ENCODE peak calls at places on chromosomes 1 and 21, in five cellular contexts. S is right lobe of liver, I is K562, K is heart left ventricle, D is NB4. C is an unnamed sample.

GRCh38 chr1:9239622-9240401 is 5.2 kb downstream of the H6PD start:
- DNase-seq in S (peak; percentile 75), I (no peak), K (peak; percentile 77), D (peak; percentile 93), C (peak; percentile 45)

GRCh38 chr21:44785620-44786344 is 15.8 kb downstream of the UBE2G2 start:
- DNase-seq in S (no peak), I (no peak), K (no peak), D (no peak), C (no peak)

GRCh38 chr1:161307230-161307768 is 2.5 kb downstream of the MPZ start:
- DNase-seq in S (no peak), I (peak; percentile 77), K (no peak), D (peak; percentile 94), C (no peak)

GRCh38 chr1:78325293-78325692 is 165.5 kb upstream of the PTGFR start:
- DNase-seq in S (no peak), I (no peak), K (no peak), D (no peak), C (no peak)

GRCh38 chr1:58283380-58284338 is 262.9 kb downstream of the OMA1 start:
- DNase-seq in S (no peak), I (no peak), K (no peak), D (no peak), C (no peak)

GRCh38 chr1:118902299-118903270 is 85.6 kb downstream of the TBX15 start:
- DNase-seq in S (no peak), I (no peak), K (no peak), D (no peak), C (no peak)

GRCh38 chr21:26136686-26137085 is 33.9 kb downstream of the APP start:
- DNase-seq in S (no peak), I (no peak), K (no peak), D (no peak), C (no peak)

GRCh38 chr21:45074048-45074817 is at the start of gene ADARB1:
- DNase-seq in S (peak; percentile 73), I (peak; percentile 96), K (peak; percentile 68), D (peak; percentile 70), C (peak; percentile 88)

GRCh38 chr1:220776725-220777326 is 9.9 kb upstream of the MTARC1 start:
- DNase-seq in S (peak; percentile 90), I (peak; percentile 86), K (peak; percentile 78), D (peak; percentile 73), C (peak; percentile 96)

GRCh38 chr1:154962238-154962678 is 676 bp upstream of the PYGO2 start:
- DNase-seq in S (peak; percentile 53), I (peak; percentile 56), K (peak; percentile 34), D (peak; percentile 66), C (no peak)

GRCh38 chr1:197285526-197286217 is 17.6 kb downstream of the CRB1 start:
- DNase-seq in S (no peak), I (no peak), K (no peak), D (no peak), C (no peak)

GRCh38 chr1:63891211-63891610 is 117.4 kb downstream of the ROR1 start:
- DNase-seq in S (no peak), I (no peak), K (no peak), D (no peak), C (no peak)

DNA sequence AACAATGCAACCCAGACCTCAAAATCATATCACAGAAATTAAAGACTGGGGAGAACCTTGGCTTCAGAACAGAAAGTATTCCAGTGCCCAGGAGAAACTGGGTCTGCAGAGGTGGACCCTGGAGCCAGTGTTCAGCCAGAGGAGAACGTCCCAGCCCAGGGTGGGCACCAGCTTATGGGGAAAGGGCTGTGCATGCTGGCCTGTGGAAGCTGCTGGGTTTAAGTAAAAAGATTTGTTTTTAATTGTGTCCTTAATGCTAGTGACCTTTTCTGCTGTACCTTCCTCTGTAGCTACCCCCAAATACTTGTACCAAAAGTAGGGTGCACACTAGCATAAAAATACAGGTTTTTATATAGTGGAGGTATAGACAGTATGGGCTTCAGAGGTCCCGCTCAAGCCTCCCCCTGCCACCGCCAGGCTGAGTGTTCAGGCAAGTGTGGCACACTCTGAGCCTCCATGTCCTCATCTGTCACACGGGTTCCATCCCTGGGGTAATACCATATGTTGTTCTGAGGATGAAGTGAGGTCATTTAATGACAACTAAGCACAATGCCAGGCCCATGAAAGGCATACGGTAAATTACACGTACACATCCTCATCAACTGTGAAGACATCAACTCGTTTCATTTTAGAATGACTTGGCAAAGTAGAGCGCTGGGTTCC is 47.0 kb downstream of the SLC37A1 start:
- DNase-seq in S (no peak), I (no peak), K (no peak), D (no peak), C (no peak)
- TF ChIP-seq POLR2A in S (no peak), I (no peak), K (no peak), D (no peak), C (no peak)

GRCh38 chr1:226123212-226123560 is 60.7 kb downstream of the H3-3A start:
- DNase-seq in S (no peak), I (peak; percentile 16), K (no peak), D (no peak), C (no peak)

GRCh38 chr1:226126824-226127591 is 59.5 kb downstream of the ACBD3 start:
- DNase-seq in S (no peak), I (no peak), K (no peak), D (no peak), C (no peak)

GRCh38 chr1:226123591-226124471 is 61.3 kb downstream of the H3-3A start:
- DNase-seq in S (peak; percentile 62), I (peak; percentile 26), K (no peak), D (no peak), C (peak; percentile 77)

GRCh38 chr1:226125831-226126230 is 60.7 kb downstream of the ACBD3 start:
- DNase-seq in S (no peak), I (no peak), K (no peak), D (peak; percentile 40), C (no peak)

GRCh38 chr1:226125097-226125630 is 61.4 kb downstream of the ACBD3 start:
- DNase-seq in S (peak; percentile 86), I (peak; percentile 89), K (peak; percentile 80), D (peak; percentile 84), C (peak; percentile 97)
- TF ChIP-seq CTCF in S (peak; percentile 90), I (peak; percentile 98), K (peak; percentile 97), D (peak; percentile 94), C (no peak)

DNA sequence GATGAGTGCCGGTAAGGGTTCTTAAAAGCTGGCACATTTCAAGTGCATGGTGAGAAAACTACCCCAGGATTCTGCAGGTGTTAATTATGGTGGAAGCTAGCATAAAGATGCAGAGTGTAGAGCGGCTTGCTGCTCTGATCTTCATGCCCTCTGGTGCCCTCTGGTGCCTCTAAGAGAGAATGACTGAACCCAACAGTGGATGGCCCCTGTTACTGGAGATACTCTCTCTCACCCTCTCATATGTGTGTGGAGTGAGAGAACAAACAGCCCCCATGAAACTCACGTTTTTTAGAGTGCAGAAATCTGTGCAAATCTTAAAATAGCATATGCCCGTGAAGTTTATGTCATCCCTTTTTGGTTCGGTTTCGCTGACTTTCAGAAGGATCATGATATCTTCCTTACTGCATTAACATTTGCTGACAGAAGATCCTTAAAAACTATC is 90.0 kb downstream of the GRIK1 start:
- DNase-seq in S (peak; percentile 26), I (peak; percentile 74), K (peak; percentile 34), D (peak; percentile 62), C (peak; percentile 27)
- TF ChIP-seq POLR2A in S (no peak), I (no peak), K (no peak), D (no peak), C (no peak)

DNA sequence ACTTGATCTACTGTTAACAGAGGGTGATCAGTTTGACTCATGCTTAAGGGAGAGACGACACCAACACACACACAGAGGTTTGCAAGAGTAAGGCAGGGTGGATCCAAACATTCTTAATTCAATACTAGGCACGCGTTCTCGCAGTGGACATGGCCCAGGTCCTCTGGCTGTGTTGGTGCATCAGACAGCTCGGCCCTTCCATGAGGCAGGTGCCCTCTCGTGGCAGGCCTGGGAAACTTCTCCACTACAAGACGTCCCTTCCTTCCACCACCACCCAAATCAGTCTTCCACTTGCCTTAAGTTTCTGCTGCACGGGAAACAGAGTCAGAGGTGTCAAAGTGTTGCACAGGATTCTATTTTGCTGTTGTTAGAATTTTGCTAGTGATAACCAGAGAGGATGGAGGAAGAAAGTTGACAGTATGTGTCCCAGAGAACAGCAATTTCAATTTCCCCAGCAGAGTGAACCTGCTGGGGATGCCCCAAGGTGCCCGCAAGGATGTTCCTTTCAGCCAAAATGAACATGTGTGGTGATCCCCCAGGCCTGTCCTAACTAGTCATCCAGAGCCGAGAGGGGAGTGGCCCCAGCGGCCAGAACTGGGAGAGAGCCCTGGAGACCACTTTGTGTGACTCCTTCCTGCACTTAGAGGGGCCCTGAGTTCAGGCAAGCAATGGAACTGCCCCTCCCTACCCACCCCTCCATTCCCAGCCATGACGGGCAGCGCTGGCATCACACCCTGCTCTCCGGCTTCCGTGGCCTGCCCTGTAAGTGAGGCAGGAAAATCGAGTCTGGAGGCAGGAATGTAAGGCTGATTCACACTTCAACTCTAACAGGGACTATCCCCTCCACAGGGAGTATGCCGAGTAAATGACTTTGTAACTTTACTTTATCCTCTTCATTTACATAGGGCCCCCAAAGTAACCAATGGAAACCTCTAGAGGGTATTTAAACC is 34.8 kb downstream of the MX1 start:
- DNase-seq in S (peak; percentile 81), I (peak; percentile 60), K (peak; percentile 81), D (peak; percentile 68), C (peak; percentile 76)
- TF ChIP-seq CTCF in S (peak; percentile 82), I (peak; percentile 69), K (peak; percentile 79), D (peak; percentile 89), C (no peak)

GRCh38 chr1:44210595-44210994 is 2.7 kb upstream of the DMAP1 start:
- DNase-seq in S (no peak), I (no peak), K (no peak), D (no peak), C (no peak)

GRCh38 chr1:44218503-44219300 is 5.4 kb downstream of the DMAP1 start:
- DNase-seq in S (no peak), I (peak; percentile 4), K (no peak), D (no peak), C (no peak)

GRCh38 chr1:44212355-44213221 is 683 bp upstream of the DMAP1 start:
- DNase-seq in S (no peak), I (no peak), K (no peak), D (peak; percentile 16), C (no peak)

GRCh38 chr1:44217809-44218410 is 4.6 kb downstream of the DMAP1 start:
- DNase-seq in S (peak; percentile 68), I (peak; percentile 78), K (peak; percentile 72), D (peak; percentile 68), C (peak; percentile 77)

GRCh38 chr1:44213222-44214112 is at the start of gene DMAP1:
- DNase-seq in S (peak; percentile 87), I (peak; percentile 84), K (peak; percentile 82), D (peak; percentile 88), C (peak; percentile 96)
- TF ChIP-seq POLR2A in S (no peak), I (peak; percentile 77), K (peak; percentile 58), D (peak; percentile 40), C (no peak)

GRCh38 chr1:185733818-185734709 is at the start of gene HMCN1:
- DNase-seq in S (peak; percentile 69), I (peak; percentile 48), K (peak; percentile 83), D (peak; percentile 13), C (peak; percentile 54)
- TF ChIP-seq CTCF in S (no peak), I (peak; percentile 58), K (peak; percentile 9), D (peak; percentile 7), C (no peak)